ENCODE peak calls at places on chromosomes 16 and 17, in seven cellular contexts. One of them, this sample, is unnamed.
A peak's percentile ranks its signal among the peaks of the same experiment; 100 is the strongest.

GRCh38 chr16:75385507-75386152 is 47.7 kb downstream of the CFDP1 start:
- DNase-seq in HepG2: peak; percentile 68
- DNase-seq in GM12878: peak; percentile 33
- DNase-seq in SK-N-SH: peak; percentile 49
- DNase-seq in HCT116: peak; percentile 66
- DNase-seq in H1: no peak
- DNase-seq in K562: peak; percentile 85
- DNase-seq in this sample: peak; percentile 81

GRCh38 chr16:73026754-73027654 is 20.9 kb downstream of the ZFHX3 start:
- DNase-seq in HCT116: no peak
- DNase-seq in HepG2: no peak
- DNase-seq in H1: no peak
- DNase-seq in GM12878: no peak
- DNase-seq in SK-N-SH: no peak
- DNase-seq in K562: no peak
- DNase-seq in this sample: no peak

GRCh38 chr17:81523139-81524062 is 4.8 kb upstream of the FSCN2 start:
- DNase-seq in SK-N-SH: peak; percentile 85
- DNase-seq in HCT116: no peak
- DNase-seq in HepG2: peak; percentile 77
- DNase-seq in K562: peak; percentile 71
- DNase-seq in GM12878: no peak
- DNase-seq in H1: no peak
- DNase-seq in this sample: no peak

GRCh38 chr17:3558603-3559269 is 1.1 kb upstream of the TRPV3 start:
- DNase-seq in HepG2: no peak
- DNase-seq in GM12878: peak; percentile 87
- DNase-seq in HCT116: no peak
- DNase-seq in K562: no peak
- DNase-seq in H1: no peak
- DNase-seq in SK-N-SH: no peak
- DNase-seq in this sample: no peak

GRCh38 chr17:2012499-2012898 is 12.6 kb downstream of the RTN4RL1 start:
- DNase-seq in K562: no peak
- DNase-seq in HepG2: no peak
- DNase-seq in HCT116: no peak
- DNase-seq in H1: no peak
- DNase-seq in GM12878: no peak
- DNase-seq in SK-N-SH: no peak
- DNase-seq in this sample: no peak

GRCh38 chr16:89831810-89832328 is 3.6 kb downstream of the SPIRE2 start:
- DNase-seq in HepG2: no peak
- DNase-seq in K562: no peak
- DNase-seq in SK-N-SH: no peak
- DNase-seq in HCT116: no peak
- DNase-seq in GM12878: no peak
- DNase-seq in H1: no peak
- DNase-seq in this sample: no peak

GRCh38 chr16:11852092-11852809 is 909 bp upstream of the RSL1D1 start:
- DNase-seq in H1: no peak
- DNase-seq in HepG2: peak; percentile 63
- DNase-seq in SK-N-SH: peak; percentile 25
- DNase-seq in HCT116: no peak
- DNase-seq in K562: peak; percentile 52
- DNase-seq in GM12878: no peak
- DNase-seq in this sample: peak; percentile 73

GRCh38 chr17:3739422-3740124 is 15.9 kb downstream of the HASPIN start:
- DNase-seq in H1: no peak
- DNase-seq in HCT116: no peak
- DNase-seq in K562: no peak
- DNase-seq in SK-N-SH: no peak
- DNase-seq in GM12878: no peak
- DNase-seq in HepG2: no peak
- DNase-seq in this sample: no peak

GRCh38 chr16:83513006-83513755 is 294.6 kb upstream of the HSBP1 start:
- DNase-seq in GM12878: no peak
- DNase-seq in HCT116: no peak
- DNase-seq in SK-N-SH: no peak
- DNase-seq in K562: no peak
- DNase-seq in H1: no peak
- DNase-seq in HepG2: no peak
- DNase-seq in this sample: no peak

GRCh38 chr17:73976676-73977521 is 226.6 kb upstream of the RPL38 start:
- DNase-seq in K562: peak; percentile 59
- DNase-seq in HCT116: no peak
- DNase-seq in H1: no peak
- DNase-seq in GM12878: no peak
- DNase-seq in SK-N-SH: peak; percentile 61
- DNase-seq in HepG2: no peak
- DNase-seq in this sample: no peak

GRCh38 chr17:57745242-57745641 is at the start of gene CCDC182:
- DNase-seq in SK-N-SH: no peak
- DNase-seq in K562: no peak
- DNase-seq in HepG2: no peak
- DNase-seq in HCT116: no peak
- DNase-seq in GM12878: no peak
- DNase-seq in H1: no peak
- DNase-seq in this sample: no peak
- TF ChIP-seq JUND in SK-N-SH: no peak
- TF ChIP-seq JUND in K562: no peak
- TF ChIP-seq JUND in HepG2: no peak
- TF ChIP-seq JUND in HCT116: no peak
- TF ChIP-seq JUND in GM12878: no peak
- TF ChIP-seq JUND in H1: no peak
- TF ChIP-seq JUND in this sample: no peak

GRCh38 chr17:72090108-72090507 is 30.7 kb upstream of the SOX9 start:
- DNase-seq in HepG2: peak; percentile 38
- DNase-seq in SK-N-SH: no peak
- DNase-seq in K562: no peak
- DNase-seq in GM12878: no peak
- DNase-seq in HCT116: no peak
- DNase-seq in H1: no peak
- DNase-seq in this sample: no peak
- TF ChIP-seq JUND in HepG2: no peak
- TF ChIP-seq JUND in SK-N-SH: no peak
- TF ChIP-seq JUND in K562: no peak
- TF ChIP-seq JUND in GM12878: no peak
- TF ChIP-seq JUND in HCT116: no peak
- TF ChIP-seq JUND in H1: no peak
- TF ChIP-seq JUND in this sample: no peak

GRCh38 chr17:978110-979093 is 1.2 kb downstream of the NXN start:
- DNase-seq in H1: no peak
- DNase-seq in SK-N-SH: peak; percentile 69
- DNase-seq in K562: no peak
- DNase-seq in GM12878: no peak
- DNase-seq in HCT116: no peak
- DNase-seq in HepG2: no peak
- DNase-seq in this sample: no peak
- TF ChIP-seq JUND in H1: no peak
- TF ChIP-seq JUND in SK-N-SH: no peak
- TF ChIP-seq JUND in K562: no peak
- TF ChIP-seq JUND in GM12878: no peak
- TF ChIP-seq JUND in HCT116: no peak
- TF ChIP-seq JUND in HepG2: no peak
- TF ChIP-seq JUND in this sample: no peak

GRCh38 chr16:66651965-66652364 is 44.6 kb downstream of the CMTM4 start:
- DNase-seq in HCT116: no peak
- DNase-seq in K562: no peak
- DNase-seq in GM12878: no peak
- DNase-seq in SK-N-SH: no peak
- DNase-seq in H1: no peak
- DNase-seq in HepG2: no peak
- DNase-seq in this sample: no peak

GRCh38 chr16:66653581-66654350 is 42.8 kb downstream of the CMTM4 start:
- DNase-seq in HCT116: no peak
- DNase-seq in SK-N-SH: no peak
- DNase-seq in GM12878: no peak
- DNase-seq in HepG2: no peak
- DNase-seq in H1: no peak
- DNase-seq in K562: no peak
- DNase-seq in this sample: no peak

GRCh38 chr16:66650707-66651473 is 45.7 kb downstream of the CMTM4 start:
- DNase-seq in HepG2: peak; percentile 79
- DNase-seq in GM12878: peak; percentile 28
- DNase-seq in SK-N-SH: peak; percentile 83
- DNase-seq in K562: peak; percentile 88
- DNase-seq in H1: peak; percentile 68
- DNase-seq in HCT116: peak; percentile 60
- DNase-seq in this sample: peak; percentile 18

GRCh38 chr16:66651474-66651765 is 45.1 kb downstream of the CMTM4 start:
- DNase-seq in HCT116: no peak
- DNase-seq in H1: no peak
- DNase-seq in SK-N-SH: no peak
- DNase-seq in GM12878: no peak
- DNase-seq in HepG2: no peak
- DNase-seq in K562: no peak
- DNase-seq in this sample: no peak

DNA sequence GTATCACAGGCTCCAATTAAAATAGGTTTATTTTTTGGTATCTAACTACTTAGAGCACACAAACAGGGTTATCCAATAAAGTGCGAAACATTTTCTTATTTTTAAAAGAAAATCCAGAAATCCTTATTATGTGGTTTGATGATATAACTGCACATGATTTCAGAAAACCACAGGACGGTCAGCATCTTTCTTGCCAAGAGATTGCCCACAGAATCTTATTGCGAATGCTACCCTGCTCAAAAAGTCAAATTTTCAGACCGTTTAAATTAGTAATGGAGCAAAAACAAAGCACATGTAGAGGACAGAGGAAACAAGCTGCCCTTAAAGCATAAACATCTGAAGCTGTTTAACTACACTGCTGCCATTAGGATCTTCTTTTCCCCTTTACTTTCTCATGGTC is 43.9 kb downstream of the CMTM4 start:
- DNase-seq in GM12878: no peak
- DNase-seq in HCT116: no peak
- DNase-seq in HepG2: no peak
- DNase-seq in SK-N-SH: no peak
- DNase-seq in H1: no peak
- DNase-seq in K562: no peak
- DNase-seq in this sample: no peak
- TF ChIP-seq JUND in GM12878: no peak
- TF ChIP-seq JUND in HCT116: no peak
- TF ChIP-seq JUND in HepG2: no peak
- TF ChIP-seq JUND in SK-N-SH: no peak
- TF ChIP-seq JUND in H1: no peak
- TF ChIP-seq JUND in K562: no peak
- TF ChIP-seq JUND in this sample: no peak

GRCh38 chr17:13634001-13634400 is 32.3 kb upstream of the HS3ST3A1 start:
- DNase-seq in K562: no peak
- DNase-seq in GM12878: no peak
- DNase-seq in H1: no peak
- DNase-seq in HepG2: no peak
- DNase-seq in HCT116: no peak
- DNase-seq in SK-N-SH: no peak
- DNase-seq in this sample: no peak
- TF ChIP-seq JUND in K562: no peak
- TF ChIP-seq JUND in GM12878: no peak
- TF ChIP-seq JUND in H1: no peak
- TF ChIP-seq JUND in HepG2: no peak
- TF ChIP-seq JUND in HCT116: no peak
- TF ChIP-seq JUND in SK-N-SH: no peak
- TF ChIP-seq JUND in this sample: no peak

DNA sequence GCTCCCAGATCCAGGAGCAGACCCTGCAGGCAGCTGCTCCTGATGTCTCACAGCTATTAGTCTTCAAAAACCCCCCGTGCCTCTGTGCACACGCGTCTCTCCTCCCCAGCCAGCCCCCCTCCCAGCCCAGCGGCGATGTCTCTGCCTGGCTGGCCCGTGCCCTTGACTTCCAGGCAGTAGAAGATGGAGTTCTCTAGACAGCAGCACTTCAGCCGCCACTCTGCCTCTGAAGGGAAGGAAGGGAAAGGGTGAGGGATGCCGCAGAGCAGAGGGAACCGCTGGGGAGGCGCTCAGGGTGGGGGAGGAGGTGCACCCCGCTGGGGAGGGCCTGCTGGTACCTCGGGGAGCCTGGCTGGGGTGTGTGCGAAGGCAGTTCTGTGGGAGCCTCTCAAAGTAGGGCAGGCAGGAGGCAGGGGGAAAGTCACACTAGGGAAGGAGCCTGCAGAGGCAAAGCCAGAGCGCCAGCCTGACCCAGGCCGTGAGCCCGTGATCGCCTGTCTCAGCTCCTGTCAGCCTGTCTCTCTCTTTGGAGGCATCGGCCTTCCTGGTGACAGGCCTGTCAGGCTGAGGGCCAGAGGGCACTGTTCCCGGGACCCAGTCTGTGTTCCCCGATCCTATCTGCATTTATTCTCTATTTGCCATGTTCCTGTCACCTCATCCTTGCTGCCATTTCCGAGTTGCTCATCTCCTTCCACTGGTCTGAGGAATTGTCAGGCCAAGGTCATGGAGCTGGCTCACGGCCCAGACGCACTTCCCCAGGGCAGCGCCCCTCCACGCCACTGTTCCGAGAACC is 4.5 kb downstream of the PRCD start:
- DNase-seq in HCT116: no peak
- DNase-seq in H1: no peak
- DNase-seq in HepG2: no peak
- DNase-seq in GM12878: no peak
- DNase-seq in SK-N-SH: peak; percentile 90
- DNase-seq in K562: no peak
- DNase-seq in this sample: no peak
- TF ChIP-seq JUND in HCT116: no peak
- TF ChIP-seq JUND in H1: no peak
- TF ChIP-seq JUND in HepG2: no peak
- TF ChIP-seq JUND in GM12878: no peak
- TF ChIP-seq JUND in SK-N-SH: no peak
- TF ChIP-seq JUND in K562: no peak
- TF ChIP-seq JUND in this sample: no peak

GRCh38 chr16:22264786-22265185 is 32.4 kb upstream of the POLR3E start:
- DNase-seq in SK-N-SH: peak; percentile 88
- DNase-seq in K562: no peak
- DNase-seq in HepG2: no peak
- DNase-seq in H1: no peak
- DNase-seq in HCT116: no peak
- DNase-seq in GM12878: no peak
- DNase-seq in this sample: no peak
- TF ChIP-seq JUND in SK-N-SH: no peak
- TF ChIP-seq JUND in K562: no peak
- TF ChIP-seq JUND in HepG2: no peak
- TF ChIP-seq JUND in H1: no peak
- TF ChIP-seq JUND in HCT116: no peak
- TF ChIP-seq JUND in GM12878: no peak
- TF ChIP-seq JUND in this sample: no peak